ENCODE peak calls at places on chromosomes 11 and 22, in eight cellular contexts. J, G, C, D, P, R, I and O are unnamed samples.

GRCh38 chr11:3109921-3110706 is 52.9 kb upstream of the CARS1 start:
- DNase-seq in I (no peak), C (no peak), D (no peak), P (no peak), G (peak), J (peak), R (no peak), O (peak)

GRCh38 chr11:90493379-90493778 is 270.5 kb upstream of the CHORDC1 start:
- DNase-seq in D (no peak), G (no peak), P (no peak), C (no peak), J (no peak), R (no peak), I (no peak), O (no peak)

GRCh38 chr22:35835998-35836691 is 118.5 kb downstream of the APOL5 start:
- DNase-seq in J (no peak), R (no peak), I (no peak), G (peak), C (peak), D (peak), P (no peak), O (no peak)

GRCh38 chr22:37312549-37313183 is 30.4 kb downstream of the CYTH4 start:
- DNase-seq in P (no peak), R (no peak), D (no peak), G (no peak), C (no peak), I (no peak), J (no peak), O (no peak)

GRCh38 chr22:37911273-37911672 is 5.2 kb downstream of the MICALL1 start:
- DNase-seq in R (no peak), G (no peak), C (no peak), D (no peak), I (no peak), J (no peak), P (no peak), O (no peak)

GRCh38 chr11:127627629-127628462 is 627.3 kb upstream of the KIRREL3 start:
- DNase-seq in C (no peak), G (peak), R (no peak), I (no peak), J (no peak), P (no peak), D (no peak), O (no peak)

GRCh38 chr11:94151311-94151710 is 22.7 kb downstream of the PANX1 start:
- DNase-seq in G (no peak), R (no peak), D (no peak), I (no peak), C (no peak), J (no peak), P (no peak), O (no peak)

GRCh38 chr11:111435046-111435698 is 56.1 kb upstream of the POU2AF1 start:
- DNase-seq in R (no peak), J (no peak), I (no peak), D (no peak), G (no peak), C (no peak), P (no peak), O (no peak)

GRCh38 chr11:86799680-86800075 is 664 bp upstream of the PRSS23 start:
- DNase-seq in G (no peak), J (no peak), D (no peak), P (peak), I (no peak), R (no peak), C (no peak), O (no peak)

GRCh38 chr11:16096336-16096735 is 260.0 kb downstream of the SOX6 start:
- DNase-seq in C (no peak), R (no peak), J (no peak), P (no peak), D (no peak), I (no peak), G (no peak), O (no peak)

GRCh38 chr22:30876221-30876751 is 92.3 kb downstream of the MORC2 start:
- DNase-seq in J (no peak), G (no peak), D (no peak), R (no peak), C (no peak), I (no peak), P (no peak), O (no peak)